ENCODE peak calls at places on chromosomes 5 and 9, in five cellular contexts. L is mesothelial cell of epicardium, T is heart right ventricle, P is HFFc6, Q is natural killer cell. W is an unnamed sample.

GRCh38 chr9:136886610-136887597 is 588 bp downstream of the TRAF2 start:
- DNase-seq in L (no peak), T (no peak), P (no peak), Q (no peak), W (peak)

GRCh38 chr5:16489322-16489791 is 23.8 kb upstream of the ZNF622 start:
- DNase-seq in L (no peak), T (no peak), P (peak), Q (no peak), W (no peak)

GRCh38 chr5:174733836-174734235 is 9.5 kb downstream of the MSX2 start:
- DNase-seq in L (no peak), T (no peak), P (no peak), Q (no peak), W (no peak)

GRCh38 chr5:83029912-83030311 is 47.3 kb downstream of the TMEM167A start:
- DNase-seq in L (no peak), T (no peak), P (peak), Q (no peak), W (no peak)

GRCh38 chr5:83475540-83476469 is 4.3 kb downstream of the VCAN start:
- DNase-seq in L (no peak), T (no peak), P (peak), Q (no peak), W (no peak)

GRCh38 chr5:73638344-73639095 is 12.5 kb downstream of the ARHGEF28 start:
- DNase-seq in L (no peak), T (no peak), P (peak), Q (no peak), W (no peak)

GRCh38 chr5:124745367-124746251 is 830 bp downstream of the ZNF608 start:
- DNase-seq in L (no peak), T (peak), P (no peak), Q (no peak), W (no peak)

GRCh38 chr9:135471751-135472640 is 7.6 kb upstream of the PPP1R26 start:
- DNase-seq in L (no peak), T (no peak), P (no peak), Q (no peak), W (no peak)

GRCh38 chr5:39447968-39448367 is 23.2 kb upstream of the DAB2 start:
- DNase-seq in L (no peak), T (no peak), P (no peak), Q (no peak), W (no peak)

GRCh38 chr9:73133042-73133651 is 18.5 kb upstream of the ANXA1 start:
- DNase-seq in L (no peak), T (no peak), P (no peak), Q (no peak), W (no peak)

GRCh38 chr9:83059417-83059816 is 3.5 kb downstream of the RASEF start:
- DNase-seq in L (no peak), T (no peak), P (no peak), Q (no peak), W (no peak)

GRCh38 chr5:41418220-41419031 is 92.0 kb downstream of the PLCXD3 start:
- DNase-seq in L (no peak), T (no peak), P (no peak), Q (no peak), W (no peak)

GRCh38 chr5:52896524-52897237 is 92.5 kb upstream of the ITGA2 start:
- DNase-seq in L (no peak), T (no peak), P (peak), Q (no peak), W (no peak)

GRCh38 chr9:133803028-133803585 is 65.0 kb upstream of the SARDH start:
- DNase-seq in L (no peak), T (no peak), P (no peak), Q (no peak), W (no peak)

GRCh38 chr5:75368391-75368790 is 31.4 kb downstream of the HMGCR start:
- DNase-seq in L (no peak), T (no peak), P (peak), Q (no peak), W (no peak)

GRCh38 chr5:40124367-40124766 is 555.3 kb upstream of the PTGER4 start:
- DNase-seq in L (no peak), T (no peak), P (no peak), Q (no peak), W (no peak)

GRCh38 chr9:5186416-5187169 is 1.2 kb upstream of the INSL6 start:
- DNase-seq in L (no peak), T (peak), P (peak), Q (no peak), W (peak)

GRCh38 chr5:179497636-179498365 is 52.6 kb upstream of the RUFY1 start:
- DNase-seq in L (no peak), T (no peak), P (no peak), Q (no peak), W (no peak)

GRCh38 chr5:163760498-163760897 is 255.1 kb downstream of the MAT2B start:
- DNase-seq in L (no peak), T (no peak), P (peak), Q (no peak), W (no peak)

GRCh38 chr9:70817306-70817705 is 304.1 kb downstream of the TRPM3 start:
- DNase-seq in L (no peak), T (no peak), P (no peak), Q (no peak), W (no peak)

GRCh38 chr9:137044502-137045177 is 1.3 kb downstream of the NPDC1 start:
- DNase-seq in L (no peak), T (no peak), P (no peak), Q (no peak), W (no peak)

GRCh38 chr5:150295172-150295611 is 5.6 kb upstream of the CAMK2A start:
- DNase-seq in L (no peak), T (peak), P (peak), Q (no peak), W (no peak)

GRCh38 chr9:75000835-75001234 is 27.3 kb downstream of the CARNMT1 start:
- DNase-seq in L (no peak), T (no peak), P (no peak), Q (no peak), W (no peak)

GRCh38 chr5:96439477-96440184 is 6.6 kb upstream of the PCSK1 start:
- DNase-seq in L (no peak), T (no peak), P (no peak), Q (no peak), W (no peak)

GRCh38 chr5:96434201-96434645 is 1.2 kb upstream of the PCSK1 start:
- DNase-seq in L (peak), T (peak), P (peak), Q (no peak), W (no peak)

DNA sequence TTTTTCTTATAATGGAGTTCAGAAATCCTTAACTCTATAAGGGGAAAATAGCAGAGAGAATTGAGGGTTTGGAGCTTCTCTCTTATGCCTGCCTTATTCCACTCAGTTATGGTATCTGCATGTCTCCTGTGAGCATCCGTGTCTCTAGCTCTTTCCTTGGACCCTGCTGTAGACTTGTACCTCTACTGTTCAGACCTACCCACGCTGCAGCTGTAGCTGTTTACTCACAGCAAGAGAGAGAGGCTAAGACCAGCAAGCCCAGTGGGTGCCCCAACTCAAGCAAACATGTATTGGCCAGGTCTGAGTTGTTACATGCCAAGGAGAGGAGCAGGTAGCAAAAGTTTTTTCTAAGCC is 7.1 kb upstream of the PCSK1 start:
- DNase-seq in L (no peak), T (no peak), P (no peak), Q (no peak), W (no peak)
- TF ChIP-seq CTCF in L (no peak), T (no peak), P (no peak), Q (no peak), W (no peak)

GRCh38 chr5:26024774-26025173 is 1013.6 kb downstream of the CDH9 start:
- DNase-seq in L (no peak), T (no peak), P (no peak), Q (no peak), W (no peak)
- TF ChIP-seq CTCF in L (no peak), T (no peak), P (no peak), Q (no peak), W (no peak)

DNA sequence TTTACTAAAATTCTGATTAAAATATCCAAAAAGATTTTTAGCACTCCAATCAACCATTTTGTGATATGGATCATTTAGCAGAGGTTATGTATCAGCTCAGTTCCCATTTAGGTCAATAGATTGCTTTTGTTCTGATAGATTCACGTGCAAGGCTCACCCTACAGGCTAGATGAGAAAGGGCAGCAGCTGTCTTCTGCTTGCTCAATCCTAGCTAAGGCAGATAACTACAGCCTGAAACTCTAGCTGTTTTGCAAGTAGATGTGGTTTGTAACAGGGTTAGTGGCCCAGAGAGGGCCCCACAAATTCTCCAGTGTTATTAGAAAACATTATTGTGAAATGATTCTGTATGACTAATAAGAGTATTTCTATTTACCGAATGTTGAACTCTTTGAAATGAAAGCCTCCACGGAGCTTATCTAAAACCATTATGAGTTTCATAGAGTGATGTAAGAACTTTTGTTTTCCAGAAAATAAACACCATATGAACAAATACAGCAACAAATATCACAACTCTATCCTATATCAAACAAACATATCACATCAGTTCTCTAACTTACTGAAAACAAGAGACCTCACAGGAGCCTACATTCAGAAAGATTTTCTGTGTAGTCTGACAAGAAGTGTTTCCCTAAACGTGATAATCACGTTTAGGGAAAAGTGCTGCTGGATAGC is 841.9 kb upstream of the ACO1 start:
- DNase-seq in L (no peak), T (no peak), P (no peak), Q (no peak), W (no peak)
- TF ChIP-seq CTCF in L (no peak), T (peak), P (no peak), Q (no peak), W (peak)

GRCh38 chr9:21557428-21557768 is 75.3 kb upstream of the IFNE start:
- DNase-seq in L (no peak), T (no peak), P (no peak), Q (no peak), W (no peak)
- TF ChIP-seq CTCF in L (no peak), T (no peak), P (no peak), Q (no peak), W (no peak)

DNA sequence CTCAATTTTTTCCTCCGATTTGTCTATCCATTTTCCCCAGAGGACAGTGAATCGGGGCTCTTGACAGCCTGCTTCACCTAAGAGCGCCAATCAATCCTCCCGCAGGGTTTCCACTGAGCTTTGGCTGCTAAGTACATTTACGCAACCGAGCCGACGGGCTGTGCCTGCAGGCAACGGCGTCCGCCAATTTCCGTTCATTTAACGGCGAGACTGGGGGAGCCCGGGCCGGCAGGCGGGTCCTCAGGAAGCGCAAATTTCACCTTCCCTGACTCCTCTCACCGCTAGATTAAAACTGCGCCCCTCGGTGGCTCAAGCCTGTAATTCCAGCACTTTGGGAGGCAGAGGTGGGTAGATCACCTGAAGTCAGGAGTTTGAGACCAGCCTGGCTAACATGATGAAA is 2.7 kb upstream of the NXNL2 start:
- DNase-seq in L (no peak), T (no peak), P (no peak), Q (no peak), W (no peak)
- TF ChIP-seq CTCF in L (peak), T (no peak), P (peak), Q (no peak), W (no peak)

GRCh38 chr9:35448511-35448910 is 41.4 kb upstream of the RUSC2 start:
- DNase-seq in L (no peak), T (no peak), P (no peak), Q (no peak), W (no peak)

GRCh38 chr9:35446012-35446411 is 43.9 kb upstream of the RUSC2 start:
- DNase-seq in L (no peak), T (no peak), P (no peak), Q (no peak), W (no peak)
- TF ChIP-seq CTCF in L (no peak), T (no peak), P (no peak), Q (no peak), W (no peak)

DNA sequence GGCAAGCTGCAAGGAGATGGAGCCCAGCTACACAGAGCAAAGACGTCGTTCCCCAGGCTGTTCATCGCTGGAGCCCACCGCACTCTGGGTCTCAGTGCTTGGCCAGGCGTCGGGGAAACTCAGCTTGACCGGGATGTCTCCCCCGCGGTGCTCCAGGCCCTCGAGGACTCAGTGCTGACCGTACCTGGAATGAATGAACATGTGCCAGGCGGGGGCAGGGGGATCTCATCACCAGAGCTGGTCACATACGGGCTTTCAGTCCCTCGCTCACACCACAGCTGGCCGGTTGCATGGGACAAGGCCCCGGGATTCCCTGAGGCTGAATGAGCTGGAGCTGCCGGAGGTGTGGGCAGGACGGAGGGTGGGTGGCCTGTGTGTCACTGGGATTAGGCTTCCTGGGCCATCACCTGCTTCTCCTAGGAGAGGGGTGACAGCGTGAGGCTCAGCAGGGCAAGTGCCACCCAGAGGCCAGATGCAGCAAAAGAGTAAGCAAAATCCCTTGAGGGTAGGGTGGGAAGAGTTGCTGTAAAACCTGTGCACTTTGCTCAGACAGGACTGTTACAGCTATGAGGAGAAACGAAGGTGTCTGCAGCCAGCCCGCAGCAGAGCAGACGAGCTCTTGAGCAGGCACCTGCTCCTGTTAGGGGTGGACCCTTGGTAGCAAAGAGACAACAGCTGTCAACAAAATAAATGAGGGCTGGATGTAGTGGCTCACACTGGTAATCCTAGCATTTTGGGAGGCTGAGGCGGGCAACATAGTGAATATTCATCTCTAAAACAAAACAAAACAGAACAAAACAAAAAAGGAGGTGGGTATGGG is 70.7 kb upstream of the RAPGEF1 start:
- DNase-seq in L (no peak), T (no peak), P (no peak), Q (no peak), W (no peak)
- TF ChIP-seq CTCF in L (no peak), T (no peak), P (no peak), Q (no peak), W (peak)